ENCODE peak calls at places on chromosomes 12 and 14, in four cellular contexts. T is GM12878, H is HepG2, F is H1. J is an unnamed sample.

GRCh38 chr12:92928431-92928961 is 599 bp downstream of the EEA1 start:
- DNase-seq in T (no peak), H (no peak), F (peak; percentile 58), J (peak; percentile 18)

GRCh38 chr14:104701383-104702076 is 12.1 kb downstream of the INF2 start:
- DNase-seq in T (no peak), H (no peak), F (no peak), J (no peak)

GRCh38 chr12:80230068-80230467 is 130.7 kb downstream of the OTOGL start:
- DNase-seq in H (no peak), F (no peak), T (no peak), J (no peak)

GRCh38 chr14:39233680-39234326 is at the start of gene MIA2:
- DNase-seq in F (no peak), T (no peak), H (peak; percentile 89), J (no peak)

GRCh38 chr12:49043241-49043640 is 17.4 kb downstream of the KMT2D start:
- DNase-seq in T (no peak), F (no peak), H (no peak), J (no peak)

GRCh38 chr12:52155048-52155868 is 36.6 kb downstream of the KRT80 start:
- DNase-seq in T (no peak), H (no peak), F (no peak), J (no peak)

GRCh38 chr12:40351976-40352375 is 127.2 kb downstream of the LRRK2 start:
- DNase-seq in H (no peak), F (no peak), T (no peak), J (no peak)

GRCh38 chr12:70305794-70306193 is 60.3 kb upstream of the KCNMB4 start:
- DNase-seq in T (no peak), F (no peak), H (no peak), J (no peak)

GRCh38 chr12:100668939-100669536 is 95.6 kb downstream of the GAS2L3 start:
- DNase-seq in T (no peak), H (peak; percentile 66), F (peak; percentile 91), J (peak; percentile 18)

GRCh38 chr12:124097681-124098080 is 124.7 kb downstream of the ZNF664 start:
- DNase-seq in F (no peak), H (no peak), T (no peak), J (no peak)

GRCh38 chr12:93039930-93040329 is 110.8 kb upstream of the EEA1 start:
- DNase-seq in H (no peak), F (no peak), T (no peak), J (no peak)

GRCh38 chr14:72514660-72515025 is 379.3 kb downstream of the DPF3 start:
- DNase-seq in T (no peak), F (no peak), H (no peak), J (no peak)

GRCh38 chr14:88614218-88614907 is 51.5 kb downstream of the ZC3H14 start:
- DNase-seq in F (no peak), T (no peak), H (no peak), J (no peak)

GRCh38 chr14:50795127-50795526 is 35.8 kb downstream of the NIN start:
- DNase-seq in F (no peak), H (no peak), T (no peak), J (no peak)

GRCh38 chr14:68526420-68527105 is 266.3 kb downstream of the ZFP36L1 start:
- DNase-seq in T (no peak), H (no peak), F (no peak), J (no peak)

GRCh38 chr14:102316048-102316745 is 3.3 kb upstream of the ZNF839 start:
- DNase-seq in F (no peak), T (no peak), H (peak; percentile 44), J (peak; percentile 48)

GRCh38 chr14:63650336-63650952 is 8.8 kb upstream of the WDR89 start:
- DNase-seq in F (no peak), H (no peak), T (peak; percentile 54), J (no peak)

GRCh38 chr14:90697577-90698206 is 118.5 kb downstream of the TTC7B start:
- DNase-seq in H (peak; percentile 61), T (no peak), F (peak; percentile 84), J (peak; percentile 81)

DNA sequence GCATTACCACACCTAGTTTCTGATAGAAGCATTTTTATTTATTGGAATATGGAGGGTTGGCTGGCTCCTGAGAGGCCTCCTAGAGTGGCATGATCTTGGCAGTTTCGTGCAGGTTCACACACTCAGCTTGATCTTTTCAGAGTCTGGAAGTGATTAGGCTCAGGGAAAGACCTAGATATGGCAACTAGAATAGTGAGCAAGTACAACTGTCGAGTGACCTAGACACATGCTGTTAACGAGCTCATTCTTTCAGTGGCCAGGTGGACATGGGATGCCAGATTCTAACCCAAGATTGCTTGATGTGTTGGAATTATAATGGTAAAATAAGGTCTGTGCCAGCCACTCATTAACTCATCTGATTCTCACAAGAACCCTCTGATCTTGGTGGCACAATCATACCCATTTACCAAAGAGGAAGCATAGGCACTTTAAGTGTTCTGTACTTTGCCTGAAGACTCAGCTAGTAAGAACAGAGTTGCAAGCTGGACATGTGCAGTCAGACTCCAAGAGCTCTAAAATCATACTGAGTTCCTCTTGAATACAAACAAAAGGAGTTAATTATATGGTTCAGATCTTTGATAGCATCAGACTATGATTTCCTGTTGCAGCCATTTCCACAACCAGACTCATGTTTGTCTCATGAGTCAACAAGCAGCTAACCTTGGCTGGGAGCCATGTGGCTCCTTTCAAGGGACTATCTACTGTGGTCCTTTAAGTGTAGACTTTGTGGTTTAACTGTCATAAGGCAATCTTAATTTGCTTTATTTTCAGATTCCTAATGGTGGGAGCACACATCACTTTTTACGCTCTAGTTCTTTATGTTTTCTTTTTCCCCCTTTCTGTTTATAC is 144.2 kb downstream of the PLEKHA5 start:
- DNase-seq in T (no peak), F (no peak), H (peak; percentile 56), J (peak; percentile 3)
- TF ChIP-seq POLR2AphosphoS5 in T (no peak), F (no peak), H (no peak), J (no peak)

DNA sequence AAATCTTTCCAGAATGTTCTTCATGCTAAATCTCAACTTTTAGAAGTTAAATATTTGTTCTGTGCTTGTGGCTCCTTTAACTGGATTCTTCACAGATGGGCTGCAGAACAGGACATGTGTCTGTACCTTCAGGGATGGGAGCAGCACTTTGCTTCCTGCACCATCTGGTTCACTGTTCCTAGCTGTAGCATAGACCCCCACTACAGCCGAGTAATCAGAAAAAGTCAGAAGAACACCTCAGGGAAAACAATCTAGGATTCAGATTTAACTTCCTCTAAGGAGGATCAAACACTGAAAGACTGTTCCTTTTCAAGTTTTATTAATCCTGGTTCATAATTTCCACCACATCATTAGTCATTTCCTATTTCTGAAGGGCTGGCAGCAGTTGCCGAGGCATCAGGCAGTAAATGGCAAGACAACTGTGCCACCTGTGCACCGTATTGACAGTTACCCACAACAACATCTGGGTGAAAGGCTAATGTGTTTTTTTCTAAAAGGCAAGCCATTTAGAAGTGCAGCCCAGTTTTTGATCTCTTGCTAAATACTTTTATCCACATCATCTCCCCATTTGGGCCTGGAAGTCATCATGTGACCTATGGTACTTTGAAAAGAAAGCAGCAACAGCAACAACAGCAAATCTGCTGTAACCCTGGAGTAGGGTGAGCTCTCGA is 212.8 kb upstream of the BMP4 start:
- DNase-seq in H (no peak), F (no peak), T (no peak), J (no peak)
- TF ChIP-seq GABPA in H (no peak), F (no peak), T (no peak), J (no peak)

DNA sequence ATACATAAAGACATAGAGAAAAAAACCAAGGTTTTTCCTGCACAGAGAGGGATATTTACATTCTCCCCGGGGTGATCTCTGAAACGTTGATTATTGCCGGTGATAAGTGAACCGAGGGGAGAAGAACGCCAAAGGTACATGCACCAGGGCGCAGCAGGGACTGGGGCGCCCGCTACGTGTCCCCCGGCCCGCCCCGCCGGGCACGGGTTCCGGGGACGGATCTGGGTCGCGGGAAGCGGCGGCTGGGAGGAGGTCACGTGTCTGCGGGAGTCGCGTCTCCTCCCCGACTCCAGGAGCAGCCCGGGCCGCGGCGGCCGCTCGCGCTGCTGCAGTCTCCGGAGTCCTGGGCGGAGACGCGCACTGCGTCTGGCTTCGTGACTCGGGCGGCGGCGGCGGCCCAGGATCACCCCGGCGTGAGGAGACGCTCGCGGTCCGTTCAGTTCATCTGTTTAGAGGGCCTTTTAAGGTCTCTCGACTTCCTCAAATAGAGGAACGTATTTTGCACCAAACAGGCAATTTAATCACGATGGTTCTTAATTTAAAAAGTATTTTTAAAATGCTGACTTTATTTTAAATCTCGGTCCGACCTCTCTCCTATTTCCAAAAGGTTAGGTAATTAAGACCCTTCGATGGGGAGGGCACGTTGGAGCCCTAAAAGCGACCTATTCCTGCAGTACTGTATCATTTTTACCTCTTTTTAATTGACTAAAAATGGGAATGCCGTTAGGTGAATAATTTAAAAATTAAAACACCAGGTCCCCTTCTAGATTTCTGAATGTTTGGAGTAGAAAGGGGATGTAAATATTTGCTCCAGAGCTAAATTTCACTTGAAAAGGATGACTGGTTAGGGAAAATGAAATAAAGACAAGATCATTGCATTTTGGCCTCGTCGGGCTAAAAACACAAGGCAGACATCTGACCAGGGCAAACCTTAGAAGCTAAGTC is 1.8 kb upstream of the BHLHE41 start:
- DNase-seq in T (no peak), F (peak; percentile 85), H (peak; percentile 28), J (peak; percentile 73)
- H3K27me3 ChIP-seq in T (peaks cover 41% of the 10 kb centered on the region), F (peaks cover 43% of the 10 kb centered on the region), H (peaks cover 20% of the 10 kb centered on the region), J (peaks cover 35% of the 10 kb centered on the region)

GRCh38 chr12:116544656-116545055 is 14.5 kb upstream of the MAP1LC3B2 start:
- DNase-seq in F (no peak), H (no peak), T (no peak), J (no peak)

GRCh38 chr12:116541547-116542344 is 17.4 kb upstream of the MAP1LC3B2 start:
- DNase-seq in H (no peak), F (no peak), T (no peak), J (no peak)

GRCh38 chr12:116540617-116541152 is 18.5 kb upstream of the MAP1LC3B2 start:
- DNase-seq in F (no peak), T (no peak), H (no peak), J (no peak)

GRCh38 chr12:116539905-116540482 is 19.2 kb upstream of the MAP1LC3B2 start:
- DNase-seq in T (no peak), F (no peak), H (no peak), J (no peak)

DNA sequence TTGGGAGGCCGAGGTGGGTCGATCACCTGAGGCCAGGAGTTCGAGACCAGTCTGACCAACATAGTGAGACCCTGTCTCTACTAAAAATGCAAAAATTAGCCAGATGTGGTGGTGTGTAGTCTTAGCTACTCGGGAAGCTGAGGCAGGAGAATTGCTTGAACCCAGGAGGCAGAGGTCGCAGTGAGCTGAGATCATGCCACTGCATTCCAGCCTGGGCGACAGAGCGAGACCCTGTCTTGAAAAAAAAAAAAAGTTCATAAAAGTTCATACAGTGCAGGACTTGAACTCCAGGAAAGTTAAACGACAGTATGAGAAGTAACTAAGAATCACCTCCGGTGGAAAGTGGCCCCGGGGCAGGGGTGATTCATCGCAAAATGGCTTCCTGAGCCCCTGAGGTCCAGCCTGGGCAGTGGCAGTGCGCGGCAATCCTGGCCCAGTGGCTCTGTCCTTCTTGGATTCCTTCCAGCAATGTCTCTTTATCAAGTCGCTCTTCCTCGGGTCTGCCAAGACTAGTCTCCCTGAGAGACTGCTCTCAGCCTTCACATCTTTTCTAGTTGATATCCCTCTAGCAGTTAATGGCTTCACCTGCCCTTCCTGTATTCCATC is 16.7 kb upstream of the MAP1LC3B2 start:
- DNase-seq in H (no peak), T (no peak), F (no peak), J (no peak)
- TF ChIP-seq POLR2AphosphoS5 in H (no peak), T (no peak), F (no peak), J (no peak)